ENCODE peak calls at places on chromosome 1, in nine cellular contexts. F is stimulated activated CD8-positive, alpha-beta memory T cell treated with anti-CD3 and anti-CD28 coated beads, Interleukin-7, amount 100 ng/mL, for 1 hour; G is HT1080; Q is EH; J is natural killer cell; R is NAMALWA; E is HEK293T; H is lung microvascular endothelial cell; S is endothelial cell. U is an unnamed sample.

GRCh38 chr1:210362526-210362925 is 33.8 kb downstream of the HHAT start:
- DNase-seq in F (no peak), G (no peak), Q (peak), J (no peak), R (no peak), E (no peak), H (no peak), S (no peak), U (no peak)

GRCh38 chr1:2943686-2944260 is 77.5 kb upstream of the ACTRT2 start:
- DNase-seq in F (no peak), G (no peak), Q (no peak), J (no peak), R (no peak), E (no peak), H (no peak), S (no peak), U (no peak)

GRCh38 chr1:26148887-26149286 is 10.0 kb upstream of the FAM110D start:
- DNase-seq in F (no peak), G (no peak), Q (no peak), J (no peak), R (no peak), E (peak), H (no peak), S (no peak), U (no peak)

GRCh38 chr1:54317084-54317483 is 89.1 kb downstream of the SSBP3 start:
- DNase-seq in F (no peak), G (no peak), Q (no peak), J (no peak), R (no peak), E (no peak), H (peak), S (no peak), U (no peak)

GRCh38 chr1:221449801-221450470 is 292.0 kb downstream of the DUSP10 start:
- DNase-seq in F (no peak), G (peak), Q (peak), J (no peak), R (no peak), E (no peak), H (no peak), S (no peak), U (no peak)

GRCh38 chr1:209879539-209879938 is 51.8 kb downstream of the UTP25 start:
- DNase-seq in F (no peak), G (peak), Q (no peak), J (no peak), R (no peak), E (no peak), H (peak), S (no peak), U (peak)

GRCh38 chr1:214454619-214455396 is 96.6 kb downstream of the PTPN14 start:
- DNase-seq in F (no peak), G (peak), Q (peak), J (no peak), R (no peak), E (no peak), H (peak), S (no peak), U (no peak)

GRCh38 chr1:163035791-163036249 is 33.3 kb upstream of the RGS4 start:
- DNase-seq in F (no peak), G (peak), Q (peak), J (no peak), R (no peak), E (no peak), H (peak), S (no peak), U (no peak)

GRCh38 chr1:201282931-201283829 is at the start of gene PKP1:
- DNase-seq in F (no peak), G (no peak), Q (peak), J (no peak), R (no peak), E (no peak), H (no peak), S (peak), U (no peak)

GRCh38 chr1:175423605-175424004 is 231.0 kb upstream of the KIAA0040 start:
- DNase-seq in F (no peak), G (no peak), Q (no peak), J (no peak), R (no peak), E (no peak), H (no peak), S (no peak), U (no peak)

GRCh38 chr1:113871597-113872113 is at the start of gene PTPN22:
- DNase-seq in F (peak), G (peak), Q (peak), J (peak), R (peak), E (no peak), H (peak), S (no peak), U (no peak)

GRCh38 chr1:207173396-207173795 is 69.4 kb downstream of the C4BPA start:
- DNase-seq in F (no peak), G (no peak), Q (no peak), J (no peak), R (no peak), E (no peak), H (no peak), S (no peak), U (no peak)

U was measured in hippocampal formation.